ENCODE peak calls at places on chromosomes 6 and 20, in five cellular contexts. N is left ventricle myocardium superior; S is AG08395; T is CD4-positive, alpha-beta T cell; I is H9. D is an unnamed sample.

GRCh38 chr20:36408219-36408618 is 102.1 kb downstream of the DLGAP4 start:
- DNase-seq in T (no peak), N (no peak), I (no peak), S (peak; percentile 58), D (no peak)

GRCh38 chr6:37020426-37021211 is 15.2 kb downstream of the FGD2 start:
- DNase-seq in N (no peak), I (peak; percentile 73), S (no peak), T (no peak), D (no peak)

GRCh38 chr6:106608080-106608668 is 21.1 kb downstream of the RTN4IP1 start:
- DNase-seq in I (no peak), S (peak; percentile 60), N (no peak), T (no peak), D (no peak)

GRCh38 chr6:53496797-53497196 is 48.1 kb downstream of the GCLC start:
- DNase-seq in N (no peak), S (peak; percentile 66), T (no peak), I (no peak), D (no peak)

GRCh38 chr20:46343358-46344357 is 35.4 kb upstream of the CDH22 start:
- DNase-seq in S (no peak), T (no peak), N (no peak), I (no peak), D (no peak)

GRCh38 chr6:170147832-170148708 is 142.8 kb downstream of the DLL1 start:
- DNase-seq in I (peak; percentile 71), T (peak; percentile 47), N (no peak), S (no peak), D (peak; percentile 56)

GRCh38 chr6:132259070-132259469 is 142.2 kb downstream of the MOXD1 start:
- DNase-seq in S (peak; percentile 54), T (no peak), N (no peak), I (no peak), D (no peak)

GRCh38 chr6:75275067-75275466 is 9.5 kb downstream of the TMEM30A start:
- DNase-seq in I (no peak), N (no peak), T (no peak), S (peak; percentile 66), D (no peak)

GRCh38 chr20:37249304-37249703 is 12.3 kb downstream of the GHRH start:
- DNase-seq in T (no peak), I (no peak), N (no peak), S (no peak), D (no peak)

GRCh38 chr20:34475979-34476736 is 40.1 kb upstream of the DYNLRB1 start:
- DNase-seq in T (peak; percentile 18), I (peak; percentile 45), N (peak; percentile 81), S (peak; percentile 34), D (peak; percentile 7)

GRCh38 chr20:35478804-35479472 is 23.5 kb downstream of the CEP250 start:
- DNase-seq in N (no peak), I (peak; percentile 60), S (no peak), T (no peak), D (no peak)

GRCh38 chr6:38632490-38632889 is 7.2 kb downstream of the BTBD9 start:
- DNase-seq in S (no peak), N (no peak), I (no peak), T (no peak), D (no peak)

GRCh38 chr6:52522655-52523054 is 54.2 kb downstream of the TRAM2 start:
- DNase-seq in S (no peak), N (no peak), T (no peak), I (no peak), D (no peak)

GRCh38 chr6:97712751-97713150 is 429.7 kb upstream of the MMS22L start:
- DNase-seq in I (no peak), N (no peak), S (no peak), T (no peak), D (no peak)

GRCh38 chr6:108578595-108579038 is 17.9 kb downstream of the FOXO3 start:
- DNase-seq in S (peak; percentile 47), N (no peak), T (no peak), I (no peak), D (no peak)

GRCh38 chr6:106334646-106335448 is 9.3 kb upstream of the ATG5 start:
- DNase-seq in I (peak; percentile 72), S (peak; percentile 55), N (peak; percentile 31), T (peak; percentile 16), D (peak; percentile 36)

GRCh38 chr6:50030777-50031562 is 9.2 kb upstream of the DEFB110 start:
- DNase-seq in I (peak; percentile 87), S (peak; percentile 30), N (no peak), T (no peak), D (no peak)

GRCh38 chr6:161139766-161140553 is 133.9 kb downstream of the AGPAT4 start:
- DNase-seq in N (peak; percentile 64), I (peak; percentile 61), T (no peak), S (peak; percentile 15), D (no peak)

GRCh38 chr6:19465760-19466159 is 371.4 kb upstream of the ID4 start:
- DNase-seq in S (peak; percentile 61), I (no peak), N (no peak), T (no peak), D (no peak)

D was measured in T-cell.